ENCODE peak calls at places on chromosomes 2 and 18, in eight cellular contexts. W is OCI-LY7, Y is neuronal stem cell, B is MM.1S, D is H9, Q is IMR-90, X is trophoblast cell, H is fibroblast of lung. T is an unnamed sample.

GRCh38 chr2:197556456-197556855 is 40.6 kb downstream of the MOB4 start:
- DNase-seq in W (no peak), Y (no peak), B (no peak), D (no peak), Q (peak; percentile 8), X (no peak), H (peak; percentile 24), T (no peak)

GRCh38 chr2:176445831-176446433 is 176.7 kb downstream of the MTX2 start:
- DNase-seq in W (no peak), Y (no peak), B (no peak), D (no peak), Q (peak; percentile 87), X (peak; percentile 73), H (peak; percentile 74), T (no peak)

GRCh38 chr18:3595282-3596273 is 145.6 kb downstream of the TGIF1 start:
- DNase-seq in W (peak; percentile 64), Y (no peak), B (no peak), D (no peak), Q (peak; percentile 98), X (peak; percentile 78), H (peak; percentile 99), T (peak; percentile 80)

GRCh38 chr2:196225213-196225612 is 53.8 kb upstream of the STK17B start:
- DNase-seq in W (no peak), Y (no peak), B (peak; percentile 76), D (no peak), Q (peak; percentile 50), X (no peak), H (peak; percentile 80), T (no peak)

GRCh38 chr2:195051401-195051800 is 605.6 kb upstream of the SLC39A10 start:
- DNase-seq in W (no peak), Y (no peak), B (no peak), D (no peak), Q (no peak), X (no peak), H (peak; percentile 56), T (no peak)

GRCh38 chr2:232741284-232741683 is 35.1 kb downstream of the KCNJ13 start:
- DNase-seq in W (no peak), Y (no peak), B (no peak), D (no peak), Q (no peak), X (no peak), H (no peak), T (no peak)

GRCh38 chr2:196601430-196602306 is 37.8 kb upstream of the CCDC150 start:
- DNase-seq in W (no peak), Y (no peak), B (no peak), D (no peak), Q (peak; percentile 97), X (peak; percentile 95), H (peak; percentile 96), T (peak; percentile 79)

GRCh38 chr2:237806334-237806733 is 7.8 kb downstream of the RBM44 start:
- DNase-seq in W (no peak), Y (no peak), B (no peak), D (no peak), Q (peak; percentile 50), X (no peak), H (peak; percentile 37), T (no peak)

GRCh38 chr18:3032721-3033120 is 19.8 kb upstream of the LPIN2 start:
- DNase-seq in W (no peak), Y (no peak), B (no peak), D (no peak), Q (no peak), X (no peak), H (no peak), T (no peak)

GRCh38 chr2:181465686-181466375 is 8.6 kb downstream of the ITGA4 start:
- DNase-seq in W (no peak), Y (no peak), B (no peak), D (no peak), Q (peak; percentile 47), X (no peak), H (peak; percentile 71), T (no peak)

GRCh38 chr2:44740678-44741077 is 200.8 kb upstream of the SIX3 start:
- DNase-seq in W (no peak), Y (no peak), B (no peak), D (no peak), Q (peak; percentile 12), X (no peak), H (peak; percentile 13), T (peak; percentile 71)

GRCh38 chr18:59469463-59470180 is 110.6 kb upstream of the LMAN1 start:
- DNase-seq in W (no peak), Y (no peak), B (no peak), D (no peak), Q (no peak), X (no peak), H (no peak), T (no peak)

GRCh38 chr2:10301946-10302478 is 692 bp upstream of the HPCAL1 start:
- DNase-seq in W (peak; percentile 21), Y (no peak), B (no peak), D (peak; percentile 30), Q (no peak), X (no peak), H (no peak), T (no peak)
- H2AFZ ChIP-seq in W (peak overlapping the region; percentile 82), Y (peak overlapping the region; percentile 77), B (peak overlapping the region; percentile 87), D (no peak overlapping the region), Q (peak overlapping the region; percentile 87), X (no peak overlapping the region), H (peak overlapping the region; percentile 27), T (no peak overlapping the region)

GRCh38 chr2:134399096-134399495 is 145.2 kb downstream of the MGAT5 start:
- DNase-seq in W (no peak), Y (no peak), B (no peak), D (no peak), Q (no peak), X (no peak), H (no peak), T (no peak)
- H2AFZ ChIP-seq in W (no peak overlapping the region), Y (no peak overlapping the region), B (no peak overlapping the region), D (no peak overlapping the region), Q (no peak overlapping the region), X (no peak overlapping the region), H (no peak overlapping the region), T (no peak overlapping the region)

DNA sequence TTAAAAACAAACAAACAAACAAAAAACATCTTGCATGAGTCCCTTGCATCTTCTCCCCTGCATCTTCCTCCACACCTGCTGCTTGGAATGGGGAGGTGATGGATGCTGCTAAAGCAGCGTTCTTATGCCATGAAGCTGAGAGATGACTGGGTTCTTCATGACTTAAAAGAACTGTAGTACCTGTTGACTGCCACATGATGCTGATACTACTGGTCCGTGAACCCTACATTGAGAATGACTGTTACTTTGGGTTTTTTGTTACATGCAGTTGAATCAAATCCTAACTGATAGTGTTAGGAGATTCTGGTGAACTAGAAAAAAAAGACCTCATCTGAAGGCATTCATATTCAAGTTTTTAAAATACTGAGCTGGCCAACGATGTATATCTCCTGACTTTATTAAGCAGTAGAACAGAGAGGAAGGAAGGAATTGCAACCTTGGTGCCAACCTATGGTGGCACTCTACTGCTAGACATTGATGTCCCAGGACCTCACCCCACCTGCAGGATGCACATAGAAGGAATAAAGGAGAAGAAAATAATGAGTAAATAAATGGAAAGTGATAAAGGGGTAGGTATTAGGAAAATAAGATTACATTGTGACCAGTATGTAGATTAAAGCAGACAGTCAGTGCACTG is 63.2 kb upstream of the SPAG16 start:
- DNase-seq in W (peak; percentile 45), Y (no peak), B (no peak), D (no peak), Q (no peak), X (no peak), H (no peak), T (no peak)
- H2AFZ ChIP-seq in W (peak overlapping the region; percentile 65), Y (no peak overlapping the region), B (no peak overlapping the region), D (no peak overlapping the region), Q (no peak overlapping the region), X (no peak overlapping the region), H (no peak overlapping the region), T (no peak overlapping the region)

DNA sequence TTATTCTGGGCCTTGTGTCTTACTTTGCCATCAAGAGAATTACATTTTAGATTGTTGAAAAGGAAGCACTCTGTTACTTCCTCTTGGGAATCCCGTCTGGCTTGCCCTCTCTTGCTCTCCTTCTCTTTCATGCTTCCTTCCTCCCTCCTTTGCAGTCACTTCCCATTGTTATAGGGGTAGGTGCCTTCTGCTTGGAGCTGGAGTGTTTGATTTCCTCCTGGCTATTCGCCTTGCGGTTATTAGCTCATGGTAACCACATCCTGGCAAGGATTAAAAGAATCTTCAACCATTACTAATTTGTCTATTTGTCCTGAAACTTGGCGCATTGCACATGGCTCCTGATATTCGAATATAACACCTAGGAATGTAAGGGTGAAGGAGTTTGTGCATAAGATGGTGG is 115.0 kb downstream of the CERS6 start:
- DNase-seq in W (no peak), Y (no peak), B (no peak), D (no peak), Q (peak; percentile 3), X (no peak), H (peak; percentile 64), T (no peak)
- H2AFZ ChIP-seq in W (no peak overlapping the region), Y (no peak overlapping the region), B (no peak overlapping the region), D (no peak overlapping the region), Q (no peak overlapping the region), X (no peak overlapping the region), H (no peak overlapping the region), T (no peak overlapping the region)

DNA sequence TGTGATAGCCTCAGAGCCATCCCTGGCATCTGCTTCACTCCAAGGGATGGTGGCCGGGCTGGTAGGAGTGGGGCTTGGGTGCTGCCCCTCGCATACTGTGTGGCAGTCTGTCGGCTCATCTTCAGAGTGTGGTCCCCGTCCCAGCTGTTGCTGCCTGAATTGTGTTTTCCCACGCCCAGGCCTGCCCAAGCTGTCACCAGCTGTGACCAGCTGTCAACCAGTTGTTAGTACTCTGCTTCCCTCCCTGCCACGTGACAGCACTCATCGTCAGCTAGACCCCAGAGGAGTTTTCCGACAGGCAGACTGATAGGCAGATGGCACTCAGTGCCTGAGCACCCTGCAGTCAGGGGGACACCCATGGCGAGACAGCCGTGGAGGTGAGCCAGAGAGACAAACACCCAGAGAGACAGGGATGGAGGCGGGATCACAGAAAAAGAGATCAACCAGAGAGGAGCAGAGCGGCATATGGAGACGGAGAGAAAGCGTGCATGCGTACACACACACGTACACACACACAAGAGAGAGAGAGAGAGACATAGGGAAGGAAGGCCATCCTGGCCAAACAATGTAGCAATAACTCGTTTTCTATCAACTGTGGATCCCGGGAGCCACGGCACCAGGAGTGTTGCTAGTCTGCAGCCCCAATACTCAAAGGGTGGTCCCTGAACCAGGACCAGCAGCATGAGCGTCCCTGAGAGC is 50.4 kb upstream of the MYCN start:
- DNase-seq in W (no peak), Y (no peak), B (no peak), D (no peak), Q (no peak), X (no peak), H (no peak), T (no peak)
- H2AFZ ChIP-seq in W (no peak overlapping the region), Y (peak overlapping the region; percentile 27), B (no peak overlapping the region), D (no peak overlapping the region), Q (no peak overlapping the region), X (no peak overlapping the region), H (no peak overlapping the region), T (no peak overlapping the region)

DNA sequence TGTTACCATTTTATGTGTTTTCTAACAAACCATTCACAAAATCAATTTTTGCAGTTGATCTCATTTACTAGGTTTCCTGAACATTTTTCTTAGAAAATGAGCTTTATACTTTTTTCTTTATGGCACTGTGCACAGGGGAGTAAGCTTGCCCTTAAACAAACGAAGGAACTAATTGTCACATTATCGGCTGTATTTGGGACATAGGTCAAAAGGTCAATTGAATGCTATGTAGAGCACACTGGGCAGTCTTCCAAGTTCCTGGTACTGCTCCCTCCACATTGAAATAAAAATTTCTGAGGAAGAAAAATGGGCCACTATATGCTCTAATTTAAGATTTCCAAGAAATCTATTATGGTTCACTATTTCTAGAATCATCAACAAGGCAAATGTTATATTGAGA is 93.6 kb upstream of the TMEFF2 start:
- DNase-seq in W (no peak), Y (peak; percentile 17), B (no peak), D (no peak), Q (no peak), X (no peak), H (no peak), T (no peak)
- H2AFZ ChIP-seq in W (no peak overlapping the region), Y (no peak overlapping the region), B (no peak overlapping the region), D (no peak overlapping the region), Q (no peak overlapping the region), X (no peak overlapping the region), H (no peak overlapping the region), T (no peak overlapping the region)

T was measured in PC-9.